ENCODE peak calls at places on chromosomes 7 and 10, in nine cellular contexts. P is GOT3; G is stimulated activated CD8-positive, alpha-beta memory T cell treated with anti-CD3 and anti-CD28 coated beads, Interleukin-12 subunit alpha, Interleukin-12 subunit beta, amount 100 ng/mL, for 4 hours; J is H54; T is activated CD4-positive, alpha-beta T cell treated with anti-CD3 and anti-CD28 coated beads, Interleukin-2, amount 50 U/mL, for 24 hours; Y is GM03348; Q is NCI-H1105; M is cardiac fibroblast; C is stimulated activated CD4-positive, alpha-beta T cell treated with anti-CD3 and anti-CD28 coated beads, Interleukin-2, amount 100 ng/mL, for 48 hours. O is an unnamed sample.

GRCh38 chr10:73850863-73851461 is 23.4 kb downstream of the CAMK2G start:
- DNase-seq in P (no peak), G (no peak), J (no peak), T (no peak), Y (peak), Q (no peak), M (peak), C (no peak), O (no peak)

GRCh38 chr10:132893090-132893489 is 49.3 kb downstream of the CFAP46 start:
- DNase-seq in P (no peak), G (no peak), J (no peak), T (no peak), Y (no peak), Q (no peak), M (peak), C (no peak), O (no peak)

GRCh38 chr10:6619663-6620062 is 39.6 kb upstream of the PRKCQ start:
- DNase-seq in P (no peak), G (no peak), J (no peak), T (no peak), Y (no peak), Q (no peak), M (no peak), C (no peak), O (no peak)

GRCh38 chr10:131829156-131829930 is 71.5 kb upstream of the PPP2R2D start:
- DNase-seq in P (no peak), G (no peak), J (no peak), T (no peak), Y (no peak), Q (no peak), M (no peak), C (no peak), O (no peak)

GRCh38 chr7:141989996-141990395 is 5.7 kb upstream of the MGAM start:
- DNase-seq in P (no peak), G (no peak), J (no peak), T (no peak), Y (no peak), Q (no peak), M (no peak), C (no peak), O (no peak)

GRCh38 chr7:148791506-148791905 is 92.6 kb downstream of the EZH2 start:
- DNase-seq in P (no peak), G (no peak), J (no peak), T (no peak), Y (no peak), Q (no peak), M (no peak), C (no peak), O (no peak)

GRCh38 chr7:92221766-92222165 is 23.9 kb downstream of the KRIT1 start:
- DNase-seq in P (no peak), G (no peak), J (no peak), T (no peak), Y (no peak), Q (no peak), M (no peak), C (no peak), O (no peak)

GRCh38 chr7:107119376-107120100 is 49.3 kb upstream of the HBP1 start:
- DNase-seq in P (no peak), G (no peak), J (no peak), T (no peak), Y (no peak), Q (no peak), M (no peak), C (no peak), O (no peak)

GRCh38 chr7:108460964-108461363 is 4.7 kb upstream of the NRCAM start:
- DNase-seq in P (no peak), G (no peak), J (no peak), T (no peak), Y (no peak), Q (no peak), M (no peak), C (no peak), O (no peak)

GRCh38 chr10:664248-664647 is 25.2 kb downstream of the DIP2C start:
- DNase-seq in P (no peak), G (no peak), J (no peak), T (no peak), Y (no peak), Q (no peak), M (no peak), C (no peak), O (no peak)

GRCh38 chr7:93226310-93226709 is at the start of gene HEPACAM2:
- DNase-seq in P (no peak), G (no peak), J (no peak), T (no peak), Y (no peak), Q (peak), M (no peak), C (no peak), O (no peak)

GRCh38 chr10:110512461-110513187 is 14.9 kb downstream of the DUSP5 start:
- DNase-seq in P (no peak), G (peak), J (peak), T (no peak), Y (peak), Q (no peak), M (peak), C (no peak), O (peak)

GRCh38 chr10:60032723-60033122 is 126.4 kb upstream of the CCDC6 start:
- DNase-seq in P (no peak), G (no peak), J (peak), T (no peak), Y (peak), Q (peak), M (peak), C (peak), O (peak)

GRCh38 chr7:99308461-99309074 is 17.1 kb upstream of the ARPC1A start:
- DNase-seq in P (no peak), G (no peak), J (peak), T (no peak), Y (peak), Q (no peak), M (no peak), C (no peak), O (no peak)

GRCh38 chr10:58107506-58107905 is 160.2 kb downstream of the IPMK start:
- DNase-seq in P (no peak), G (no peak), J (peak), T (no peak), Y (peak), Q (no peak), M (peak), C (no peak), O (no peak)

GRCh38 chr10:22333667-22334282 is 11.5 kb upstream of the SPAG6 start:
- DNase-seq in P (no peak), G (no peak), J (no peak), T (no peak), Y (no peak), Q (no peak), M (no peak), C (no peak), O (no peak)

GRCh38 chr10:132465889-132466519 is 69.0 kb downstream of the PWWP2B start:
- DNase-seq in P (no peak), G (no peak), J (no peak), T (no peak), Y (no peak), Q (no peak), M (no peak), C (no peak), O (no peak)

GRCh38 chr7:151436446-151437162 is 3.3 kb downstream of the CRYGN start:
- DNase-seq in P (no peak), G (no peak), J (no peak), T (no peak), Y (peak), Q (no peak), M (peak), C (no peak), O (no peak)

GRCh38 chr7:92404170-92404614 is 43.1 kb upstream of the GATAD1 start:
- DNase-seq in P (no peak), G (peak), J (no peak), T (no peak), Y (no peak), Q (no peak), M (peak), C (peak), O (no peak)

GRCh38 chr7:156175003-156175402 is 362.7 kb upstream of the SHH start:
- DNase-seq in P (no peak), G (no peak), J (no peak), T (no peak), Y (no peak), Q (no peak), M (no peak), C (no peak), O (no peak)

GRCh38 chr7:51132661-51133060 is 183.9 kb downstream of the COBL start:
- DNase-seq in P (no peak), G (no peak), J (no peak), T (no peak), Y (no peak), Q (no peak), M (no peak), C (no peak), O (no peak)

GRCh38 chr7:2011266-2012043 is 221.3 kb downstream of the MAD1L1 start:
- DNase-seq in P (no peak), G (no peak), J (no peak), T (no peak), Y (no peak), Q (no peak), M (no peak), C (no peak), O (no peak)

GRCh38 chr10:8435186-8436055 is 380.9 kb downstream of the GATA3 start:
- DNase-seq in P (no peak), G (no peak), J (no peak), T (no peak), Y (no peak), Q (no peak), M (no peak), C (no peak), O (no peak)

GRCh38 chr10:132958886-132959295 is 16.5 kb upstream of the CFAP46 start:
- DNase-seq in P (no peak), G (no peak), J (no peak), T (no peak), Y (no peak), Q (no peak), M (no peak), C (no peak), O (no peak)

GRCh38 chr7:141231018-141231792 is 157.3 kb downstream of the TMEM178B start:
- DNase-seq in P (no peak), G (no peak), J (peak), T (no peak), Y (peak), Q (peak), M (peak), C (no peak), O (no peak)

GRCh38 chr7:38886265-38886664 is 22.7 kb downstream of the VPS41 start:
- DNase-seq in P (no peak), G (no peak), J (no peak), T (no peak), Y (no peak), Q (no peak), M (no peak), C (no peak), O (no peak)

GRCh38 chr10:58347967-58348366 is 13.2 kb downstream of the UBE2D1 start:
- DNase-seq in P (no peak), G (no peak), J (no peak), T (no peak), Y (no peak), Q (no peak), M (no peak), C (no peak), O (no peak)

GRCh38 chr10:120012566-120012965 is 120.0 kb downstream of the SEC23IP start:
- DNase-seq in P (no peak), G (no peak), J (peak), T (no peak), Y (no peak), Q (no peak), M (no peak), C (no peak), O (no peak)

GRCh38 chr7:30062587-30062986 is 34.4 kb downstream of the PLEKHA8 start:
- DNase-seq in P (no peak), G (no peak), J (no peak), T (no peak), Y (peak), Q (peak), M (peak), C (no peak), O (peak)

O was measured in endothelial cell of umbilical vein.